ENCODE peak calls at places on chromosomes 11 and 22, in ten cellular contexts. B is PC-3, I is endothelial cell of umbilical vein, M is neuronal stem cell, T is HCT116, H is mammary epithelial cell, N is mesenchymal stem cell, L is IMR-90, J is neural progenitor cell, G is fibroblast of lung. K is an unnamed sample.

GRCh38 chr22:19292262-19293230 is 1.0 kb upstream of the CLTCL1 start:
- DNase-seq in T (no peak), M (no peak), B (no peak), J (no peak), G (peak; percentile 68), L (no peak), H (no peak), I (no peak), N (no peak), K (peak; percentile 54)

GRCh38 chr22:49961601-49962011 is 1.0 kb downstream of the PIM3 start:
- DNase-seq in L (no peak), G (no peak), N (no peak), T (no peak), B (no peak), J (peak; percentile 72), I (peak; percentile 45), M (no peak), H (no peak), K (no peak)

GRCh38 chr11:117822031-117822521 is 2.5 kb downstream of the FXYD2 start:
- DNase-seq in N (no peak), M (no peak), L (no peak), I (no peak), J (peak; percentile 68), H (no peak), T (no peak), B (peak; percentile 36), G (no peak), K (peak; percentile 12)

GRCh38 chr11:100876826-100877545 is 189.9 kb downstream of the ARHGAP42 start:
- DNase-seq in G (peak; percentile 99), H (peak; percentile 82), I (peak; percentile 5), J (no peak), B (peak; percentile 83), T (no peak), N (peak; percentile 95), M (no peak), L (peak; percentile 98), K (no peak)

GRCh38 chr11:1747753-1748466 is 2.5 kb downstream of the IFITM10 start:
- DNase-seq in T (no peak), J (no peak), I (no peak), M (no peak), G (no peak), N (no peak), L (no peak), B (no peak), H (peak; percentile 48), K (no peak)

GRCh38 chr22:50739279-50739691 is 1.3 kb downstream of the ACR start:
- DNase-seq in H (no peak), J (no peak), L (no peak), M (no peak), G (no peak), T (no peak), N (no peak), I (no peak), B (no peak), K (no peak)

GRCh38 chr11:34204396-34205279 is 99.2 kb downstream of the NAT10 start:
- DNase-seq in J (no peak), I (no peak), N (no peak), H (peak; percentile 97), B (peak; percentile 97), L (peak; percentile 63), T (peak; percentile 79), M (no peak), G (no peak), K (no peak)

GRCh38 chr11:71267807-71268421 is 15.5 kb upstream of the SHANK2 start:
- DNase-seq in G (no peak), I (no peak), M (no peak), J (no peak), B (no peak), N (no peak), L (no peak), T (no peak), H (no peak), K (no peak)

GRCh38 chr22:35375031-35375430 is 5.9 kb upstream of the HMOX1 start:
- DNase-seq in I (no peak), H (peak; percentile 42), N (no peak), T (no peak), G (peak; percentile 29), B (peak; percentile 26), M (no peak), J (no peak), L (peak; percentile 62), K (no peak)

GRCh38 chr11:1305558-1306056 is 3.8 kb downstream of the TOLLIP start:
- DNase-seq in I (no peak), J (no peak), M (no peak), B (no peak), H (no peak), G (no peak), T (no peak), L (no peak), N (no peak), K (no peak)

GRCh38 chr11:20388096-20389055 is 860 bp downstream of the PRMT3 start:
- DNase-seq in B (peak; percentile 23), J (no peak), T (no peak), H (no peak), N (peak; percentile 20), G (no peak), L (no peak), M (no peak), I (no peak), K (peak; percentile 48)

GRCh38 chr11:22875869-22876473 is 15.7 kb upstream of the CCDC179 start:
- DNase-seq in T (peak; percentile 80), I (peak; percentile 89), N (peak; percentile 80), H (peak; percentile 70), J (peak; percentile 85), B (peak; percentile 89), L (peak; percentile 89), M (peak; percentile 74), G (peak; percentile 88), K (peak; percentile 83)

GRCh38 chr22:41845380-41846267 is 12.7 kb downstream of the SREBF2 start:
- DNase-seq in T (no peak), J (peak; percentile 27), L (no peak), I (no peak), G (no peak), M (no peak), N (no peak), H (no peak), B (no peak), K (no peak)

GRCh38 chr11:70122490-70123198 is 44.5 kb downstream of the ANO1 start:
- DNase-seq in H (no peak), G (no peak), I (no peak), L (no peak), M (no peak), B (no peak), J (no peak), T (no peak), N (no peak), K (no peak)

GRCh38 chr11:1060885-1061616 is 13.6 kb upstream of the MUC2 start:
- DNase-seq in M (no peak), H (peak; percentile 46), G (peak; percentile 24), J (no peak), T (peak; percentile 74), N (no peak), I (peak; percentile 36), L (peak; percentile 56), B (peak; percentile 98), K (no peak)

DNA sequence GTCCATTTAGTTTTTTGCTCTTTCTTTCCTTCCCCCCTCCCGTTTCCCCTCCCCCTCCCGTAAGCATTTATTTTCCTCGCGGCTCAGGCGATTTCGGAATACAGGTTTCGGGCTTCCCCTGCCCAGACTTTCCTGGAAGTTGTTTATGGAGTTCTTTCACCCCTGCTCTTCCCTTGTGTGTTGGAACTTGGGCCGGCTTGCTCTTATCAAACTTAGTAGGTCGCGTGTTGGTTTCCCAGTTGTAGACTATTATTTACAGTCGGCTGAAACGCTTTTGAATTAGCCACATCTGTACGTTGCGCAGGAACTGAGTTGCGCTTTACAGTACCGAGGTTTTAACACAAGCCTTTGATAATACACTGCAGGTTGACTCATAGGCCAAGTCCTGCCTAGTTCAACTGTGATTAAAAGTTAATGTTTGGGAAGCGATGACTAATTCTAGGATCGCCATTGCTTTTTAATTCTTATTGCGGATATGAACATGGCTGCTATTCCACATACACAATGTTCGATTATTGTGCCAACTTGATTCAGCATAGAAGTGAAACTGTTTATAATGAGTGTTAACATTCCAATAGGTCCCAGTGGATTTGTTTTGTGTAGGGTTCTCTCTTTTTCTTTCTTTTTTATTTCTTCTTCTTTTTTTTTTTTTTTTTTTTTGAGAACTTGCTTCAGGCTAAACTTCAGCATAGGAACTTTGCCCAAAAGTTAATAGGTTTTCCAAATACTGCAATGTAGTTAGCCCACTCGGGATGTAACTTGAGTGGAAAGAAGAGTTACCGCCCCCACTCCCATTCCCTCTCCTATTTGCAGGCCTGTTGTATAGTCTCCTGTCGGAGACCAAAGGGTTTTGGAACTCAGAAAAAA is 1.8 kb downstream of the YAP1 start:
- DNase-seq in M (no peak), I (peak; percentile 93), T (peak; percentile 98), L (peak; percentile 94), J (peak; percentile 60), G (peak; percentile 93), B (peak; percentile 98), N (peak; percentile 91), H (peak; percentile 93), K (no peak)
- H3K4me3 ChIP-seq in M (peak overlapping the region; percentile 58), I (peak overlapping the region; percentile 69), T (peak overlapping the region; percentile 82), L (peak overlapping the region; percentile 89), J (peak overlapping the region; percentile 79), G (peak overlapping the region; percentile 76), B (peak overlapping the region; percentile 70), N (peak overlapping the region; percentile 96), H (peak overlapping the region; percentile 80), K (no peak overlapping the region)

GRCh38 chr11:46977038-46977818 is 40.7 kb downstream of the CSTPP1 start:
- DNase-seq in L (no peak), T (no peak), M (peak; percentile 44), N (peak; percentile 42), G (no peak), J (peak; percentile 72), B (no peak), H (no peak), I (no peak), K (no peak)
- H2AFZ ChIP-seq in L (no peak overlapping the region), T (no peak overlapping the region), M (peak overlapping the region; percentile 66), N (no peak overlapping the region), G (no peak overlapping the region), J (peak overlapping the region; percentile 30), B (no peak overlapping the region), H (no peak overlapping the region), I (no peak overlapping the region), K (no peak overlapping the region)

GRCh38 chr22:17085277-17086091 is 684 bp downstream of the IL17RA start:
- DNase-seq in L (no peak), B (peak; percentile 6), I (no peak), N (peak; percentile 40), G (peak; percentile 4), J (peak; percentile 48), T (no peak), M (no peak), H (peak; percentile 21), K (no peak)
- H3K4me1 ChIP-seq in L (peaks cover 12% of the 10 kb centered on the region), B (peaks cover 11% of the 10 kb centered on the region), I (peaks cover 18% of the 10 kb centered on the region), N (peaks cover 19% of the 10 kb centered on the region), G (peaks cover 3% of the 10 kb centered on the region), J (peaks cover 6% of the 10 kb centered on the region), T (peaks cover 10% of the 10 kb centered on the region), M (no peaks in the 10 kb centered on the region), H (peaks cover 10% of the 10 kb centered on the region), K (peaks cover 50% of the 10 kb centered on the region)

GRCh38 chr11:119752946-119753345 is 23.9 kb upstream of the NECTIN1 start:
- DNase-seq in N (no peak), B (no peak), I (no peak), L (no peak), T (no peak), M (no peak), J (no peak), G (no peak), H (no peak), K (no peak)
- H3K4me3 ChIP-seq in N (no peak overlapping the region), B (no peak overlapping the region), I (no peak overlapping the region), L (no peak overlapping the region), T (no peak overlapping the region), M (no peak overlapping the region), J (no peak overlapping the region), G (no peak overlapping the region), H (no peak overlapping the region), K (no peak overlapping the region)

GRCh38 chr11:126109941-126110731 is 47.5 kb upstream of the CDON start:
- DNase-seq in T (no peak), I (no peak), M (no peak), N (peak; percentile 52), L (peak; percentile 63), B (peak; percentile 67), G (peak; percentile 74), J (no peak), H (no peak), K (no peak)
- H2AFZ ChIP-seq in T (no peak overlapping the region), I (peak overlapping the region; percentile 9), M (no peak overlapping the region), N (no peak overlapping the region), L (peak overlapping the region; percentile 47), B (peak overlapping the region; percentile 1), G (no peak overlapping the region), J (no peak overlapping the region), H (no peak overlapping the region), K (no peak overlapping the region)